ENCODE peak calls at places on chromosomes 1 and 21, in ten cellular contexts. C, I, Q, X, K, G, O, U, P and D are unnamed samples.

GRCh38 chr1:226974544-226975258 is 34.6 kb downstream of the COQ8A start:
- DNase-seq in C (no peak), I (no peak), Q (no peak), X (no peak), K (no peak), G (no peak), O (no peak), U (no peak), P (no peak), D (no peak)

GRCh38 chr1:182086136-182086535 is 24.6 kb upstream of the ZNF648 start:
- DNase-seq in C (no peak), I (no peak), Q (no peak), X (no peak), K (no peak), G (no peak), O (no peak), U (no peak), P (no peak), D (no peak)

GRCh38 chr1:116767782-116768382 is 13.7 kb downstream of the CD2 start:
- DNase-seq in C (no peak), I (no peak), Q (no peak), X (peak), K (no peak), G (no peak), O (no peak), U (no peak), P (peak), D (no peak)

GRCh38 chr1:98557808-98558390 is 103.6 kb upstream of the SNX7 start:
- DNase-seq in C (peak), I (no peak), Q (no peak), X (no peak), K (no peak), G (no peak), O (no peak), U (peak), P (no peak), D (no peak)

GRCh38 chr1:15848929-15849774 is 1.6 kb downstream of the SPEN start:
- DNase-seq in C (peak), I (no peak), Q (peak), X (peak), K (peak), G (peak), O (peak), U (peak), P (peak), D (no peak)

GRCh38 chr1:112527266-112528010 is 18.7 kb downstream of the WNT2B start:
- DNase-seq in C (peak), I (no peak), Q (no peak), X (peak), K (peak), G (no peak), O (no peak), U (no peak), P (peak), D (no peak)

GRCh38 chr1:185627136-185627535 is 107.1 kb upstream of the HMCN1 start:
- DNase-seq in C (no peak), I (no peak), Q (no peak), X (no peak), K (no peak), G (no peak), O (no peak), U (no peak), P (no peak), D (no peak)

GRCh38 chr21:22561946-22562345 is 1563.7 kb downstream of the NCAM2 start:
- DNase-seq in C (no peak), I (no peak), Q (no peak), X (no peak), K (no peak), G (no peak), O (no peak), U (no peak), P (no peak), D (no peak)

GRCh38 chr21:44304846-44305245 is 5.0 kb downstream of the PFKL start:
- DNase-seq in C (peak), I (no peak), Q (no peak), X (peak), K (no peak), G (no peak), O (no peak), U (peak), P (peak), D (no peak)

GRCh38 chr1:234975941-234976871 is 152.4 kb downstream of the TOMM20 start:
- DNase-seq in C (no peak), I (no peak), Q (no peak), X (no peak), K (no peak), G (no peak), O (no peak), U (no peak), P (no peak), D (no peak)

GRCh38 chr1:55707196-55707595 is 492.0 kb upstream of the USP24 start:
- DNase-seq in C (no peak), I (no peak), Q (no peak), X (no peak), K (no peak), G (no peak), O (no peak), U (no peak), P (no peak), D (no peak)

GRCh38 chr1:17624540-17625256 is 85.2 kb downstream of the ARHGEF10L start:
- DNase-seq in C (peak), I (no peak), Q (no peak), X (peak), K (peak), G (no peak), O (no peak), U (no peak), P (peak), D (no peak)

GRCh38 chr1:96355961-96356360 is 365.6 kb upstream of the PTBP2 start:
- DNase-seq in C (no peak), I (no peak), Q (no peak), X (no peak), K (no peak), G (no peak), O (no peak), U (no peak), P (no peak), D (no peak)

GRCh38 chr1:164645921-164646320 is 86.9 kb downstream of the PBX1 start:
- DNase-seq in C (no peak), I (no peak), Q (no peak), X (no peak), K (no peak), G (no peak), O (no peak), U (no peak), P (no peak), D (no peak)

GRCh38 chr1:15213333-15213732 is 33.7 kb upstream of the FHAD1 start:
- DNase-seq in C (no peak), I (no peak), Q (no peak), X (no peak), K (no peak), G (no peak), O (no peak), U (peak), P (peak), D (no peak)

GRCh38 chr1:7783178-7783711 is 846 bp upstream of the PER3 start:
- DNase-seq in C (peak), I (no peak), Q (no peak), X (peak), K (peak), G (no peak), O (peak), U (no peak), P (peak), D (no peak)

GRCh38 chr1:86940599-86940998 is 26.2 kb downstream of the HS2ST1 start:
- DNase-seq in C (no peak), I (no peak), Q (no peak), X (no peak), K (no peak), G (no peak), O (no peak), U (no peak), P (no peak), D (no peak)

GRCh38 chr1:49104575-49104974 is 327.9 kb upstream of the BEND5 start:
- DNase-seq in C (no peak), I (no peak), Q (no peak), X (no peak), K (no peak), G (no peak), O (no peak), U (no peak), P (no peak), D (no peak)

GRCh38 chr1:208977012-208977411 is 606.5 kb upstream of the CAMK1G start:
- DNase-seq in C (peak), I (no peak), Q (no peak), X (peak), K (no peak), G (no peak), O (no peak), U (no peak), P (peak), D (no peak)

GRCh38 chr1:85406887-85407593 is 57.9 kb downstream of the DDAH1 start:
- DNase-seq in C (peak), I (peak), Q (no peak), X (peak), K (peak), G (no peak), O (no peak), U (peak), P (peak), D (no peak)

GRCh38 chr1:209800984-209801834 is 4.7 kb downstream of the IRF6 start:
- DNase-seq in C (peak), I (no peak), Q (no peak), X (no peak), K (peak), G (no peak), O (no peak), U (no peak), P (peak), D (no peak)

GRCh38 chr1:228370439-228370940 is 36.1 kb downstream of the TRIM11 start:
- DNase-seq in C (no peak), I (no peak), Q (no peak), X (no peak), K (no peak), G (no peak), O (no peak), U (no peak), P (no peak), D (no peak)

GRCh38 chr1:31744165-31744888 is 19.8 kb downstream of the ADGRB2 start:
- DNase-seq in C (no peak), I (no peak), Q (no peak), X (no peak), K (no peak), G (no peak), O (no peak), U (no peak), P (no peak), D (no peak)

GRCh38 chr1:230172016-230172356 is 104.9 kb downstream of the GALNT2 start:
- DNase-seq in C (no peak), I (no peak), Q (no peak), X (no peak), K (no peak), G (no peak), O (no peak), U (no peak), P (no peak), D (no peak)

GRCh38 chr1:19484793-19485361 is 462 bp downstream of the CAPZB start:
- DNase-seq in C (peak), I (no peak), Q (no peak), X (no peak), K (no peak), G (no peak), O (no peak), U (no peak), P (no peak), D (no peak)

GRCh38 chr1:116667577-116668105 is at the start of gene IGSF3:
- DNase-seq in C (peak), I (no peak), Q (peak), X (peak), K (no peak), G (no peak), O (peak), U (peak), P (no peak), D (no peak)